ENCODE peak calls at places on chromosomes 13 and 19, in ten cellular contexts. T, L, C, Q, A, M, B, X, S and V are unnamed samples.
A peak's percentile ranks its signal among the peaks of the same experiment; 100 is the strongest.

GRCh38 chr19:39997595-39998216 is 846 bp downstream of the ZNF546 start:
- DNase-seq in T (no peak), C (peak; percentile 13), B (no peak), M (no peak), S (no peak), A (no peak), L (no peak), Q (no peak), X (no peak), V (no peak)

GRCh38 chr19:49831592-49831991 is 13.5 kb downstream of the MED25 start:
- DNase-seq in L (no peak), C (no peak), B (no peak), T (no peak), S (no peak), A (no peak), X (no peak), M (no peak), Q (no peak), V (no peak)

GRCh38 chr13:21675095-21676007 is 4.5 kb downstream of the FGF9 start:
- DNase-seq in T (no peak), L (no peak), A (no peak), X (peak; percentile 4), Q (no peak), C (no peak), S (no peak), M (no peak), B (no peak), V (no peak)

GRCh38 chr19:7795555-7796161 is 32.6 kb downstream of the CLEC4M start:
- DNase-seq in B (no peak), M (no peak), X (no peak), Q (no peak), A (peak; percentile 34), S (no peak), L (no peak), C (peak; percentile 93), T (no peak), V (no peak)

GRCh38 chr13:98576963-98577822 is at the start of gene STK24:
- DNase-seq in C (peak; percentile 78), L (no peak), B (peak; percentile 78), A (peak; percentile 76), T (no peak), X (peak; percentile 59), M (no peak), Q (peak; percentile 64), S (peak; percentile 51), V (peak; percentile 86)

GRCh38 chr19:36876993-36877938 is 26.6 kb downstream of the ZNF345 start:
- DNase-seq in T (no peak), X (no peak), C (peak; percentile 3), S (no peak), M (no peak), L (no peak), Q (no peak), A (peak; percentile 11), B (no peak), V (no peak)

GRCh38 chr13:57631607-57632275 is at the start of gene PCDH17:
- DNase-seq in S (no peak), C (peak; percentile 21), X (no peak), L (no peak), B (no peak), Q (no peak), M (peak; percentile 2), A (peak; percentile 44), T (no peak), V (no peak)

GRCh38 chr19:15464394-15465385 is at the start of gene RASAL3:
- DNase-seq in X (peak; percentile 53), Q (no peak), S (no peak), L (no peak), M (no peak), T (no peak), C (peak; percentile 47), A (peak; percentile 19), B (peak; percentile 66), V (no peak)

GRCh38 chr19:13881231-13881691 is 4.3 kb downstream of the NANOS3 start:
- DNase-seq in M (no peak), C (no peak), S (no peak), X (no peak), A (no peak), T (no peak), B (no peak), L (no peak), Q (no peak), V (no peak)

GRCh38 chr13:113860579-113861432 is 3.1 kb downstream of the GAS6 start:
- DNase-seq in X (no peak), S (no peak), Q (peak; percentile 48), L (no peak), M (peak; percentile 21), B (peak; percentile 23), T (no peak), C (no peak), A (no peak), V (no peak)

GRCh38 chr19:2341987-2342386 is 13.5 kb downstream of the SPPL2B start:
- DNase-seq in Q (no peak), T (no peak), X (no peak), M (no peak), A (no peak), C (no peak), S (no peak), L (no peak), B (no peak), V (no peak)